ENCODE peak calls at places on chromosome 3, in nine cellular contexts. S is Calu3, D is activated T-cell treated with anti-CD3 and anti-CD28 coated beads for 4 hours, Y is HFF-Myc, W is kidney glomerular epithelial cell, P is hippocampal formation, F is GM19239, I is cardiac fibroblast, T is G401. Z is an unnamed sample.

GRCh38 chr3:120928991-120929390 is 21.0 kb downstream of the STXBP5L start:
- DNase-seq in S (no peak), D (no peak), Y (no peak), W (no peak), P (no peak), F (no peak), I (no peak), T (no peak), Z (no peak)

GRCh38 chr3:32374788-32375595 is 16.7 kb upstream of the CMTM7 start:
- DNase-seq in S (peak; percentile 75), D (peak; percentile 77), Y (peak; percentile 47), W (peak; percentile 47), P (no peak), F (peak; percentile 26), I (peak; percentile 82), T (peak; percentile 87), Z (peak; percentile 55)

GRCh38 chr3:126982522-126983175 is at the start of gene PLXNA1:
- DNase-seq in S (peak; percentile 91), D (peak; percentile 80), Y (peak; percentile 27), W (peak; percentile 45), P (peak; percentile 68), F (peak; percentile 98), I (peak; percentile 81), T (peak; percentile 54), Z (no peak)

GRCh38 chr3:195030791-195031321 is 240.1 kb downstream of the XXYLT1 start:
- DNase-seq in S (peak; percentile 57), D (no peak), Y (no peak), W (no peak), P (no peak), F (no peak), I (peak; percentile 43), T (no peak), Z (no peak)

GRCh38 chr3:85476891-85477495 is 518.2 kb downstream of the CADM2 start:
- DNase-seq in S (no peak), D (no peak), Y (no peak), W (no peak), P (no peak), F (no peak), I (no peak), T (peak; percentile 34), Z (no peak)

GRCh38 chr3:170470063-170471006 is 51.7 kb downstream of the CLDN11 start:
- DNase-seq in S (no peak), D (no peak), Y (peak; percentile 67), W (peak; percentile 44), P (peak; percentile 44), F (no peak), I (peak; percentile 21), T (peak; percentile 86), Z (no peak)

GRCh38 chr3:59850352-59850870 is 800.6 kb upstream of the CFAP20DC start:
- DNase-seq in S (no peak), D (no peak), Y (no peak), W (no peak), P (no peak), F (no peak), I (no peak), T (no peak), Z (no peak)

GRCh38 chr3:169365993-169366915 is 297.3 kb downstream of the MECOM start:
- DNase-seq in S (no peak), D (no peak), Y (no peak), W (no peak), P (no peak), F (no peak), I (no peak), T (no peak), Z (no peak)

GRCh38 chr3:195224156-195224979 is 46.6 kb downstream of the XXYLT1 start:
- DNase-seq in S (no peak), D (no peak), Y (no peak), W (no peak), P (no peak), F (no peak), I (no peak), T (no peak), Z (no peak)

GRCh38 chr3:131704084-131704483 is 201.3 kb upstream of the MRPL3 start:
- DNase-seq in S (no peak), D (no peak), Y (no peak), W (no peak), P (no peak), F (no peak), I (no peak), T (no peak), Z (no peak)

GRCh38 chr3:13479332-13479581 is 849 bp upstream of the HDAC11 start:
- DNase-seq in S (peak; percentile 35), D (peak; percentile 24), Y (no peak), W (no peak), P (peak; percentile 90), F (no peak), I (peak; percentile 41), T (peak; percentile 72), Z (no peak)

GRCh38 chr3:175029828-175030227 is 170.7 kb downstream of the NAALADL2 start:
- DNase-seq in S (no peak), D (no peak), Y (no peak), W (no peak), P (no peak), F (no peak), I (no peak), T (no peak), Z (no peak)